ENCODE peak calls at places on chromosomes 13 and 19, in four cellular contexts. C is stomach, H is K562, F is brain microvascular endothelial cell. A is an unnamed sample.

GRCh38 chr19:14070268-14071050 is 2.1 kb upstream of the MISP3 start:
- DNase-seq in F (no peak), C (no peak), H (no peak), A (no peak)

GRCh38 chr13:98629055-98629454 is 52.1 kb upstream of the STK24 start:
- DNase-seq in H (no peak), F (no peak), C (no peak), A (no peak)

GRCh38 chr19:20969498-20969897 is 46.4 kb downstream of the ZNF85 start:
- DNase-seq in C (no peak), F (no peak), H (no peak), A (no peak)

GRCh38 chr13:24149306-24150032 is 11.1 kb upstream of the SPATA13 start:
- DNase-seq in H (no peak), C (no peak), F (no peak), A (no peak)

GRCh38 chr13:49561064-49561410 is 24.3 kb downstream of the RCBTB1 start:
- DNase-seq in C (no peak), H (no peak), F (no peak), A (peak)

GRCh38 chr19:11560404-11560988 is 1.5 kb upstream of the ELOF1 start:
- DNase-seq in F (peak), C (peak), H (peak), A (peak)

GRCh38 chr13:83515267-83515666 is 367.0 kb downstream of the SLITRK1 start:
- DNase-seq in C (no peak), H (no peak), F (peak), A (peak)

GRCh38 chr13:41601718-41602445 is 144.5 kb downstream of the RGCC start:
- DNase-seq in C (no peak), F (no peak), H (no peak), A (no peak)

GRCh38 chr13:44142540-44142867 is 231.1 kb upstream of the SERP2 start:
- DNase-seq in H (no peak), C (no peak), F (no peak), A (no peak)

GRCh38 chr19:37079238-37079637 is 1.0 kb downstream of the ZNF420 start:
- DNase-seq in F (no peak), C (no peak), H (no peak), A (no peak)

GRCh38 chr19:44748426-44749254 is at the start of gene BCL3:
- DNase-seq in H (peak), C (peak), F (no peak), A (peak)

GRCh38 chr13:45921337-45921736 is 69.8 kb upstream of the SIAH3 start:
- DNase-seq in H (no peak), C (no peak), F (no peak), A (no peak)

GRCh38 chr13:45055198-45055901 is 65.0 kb upstream of the GTF2F2 start:
- DNase-seq in F (peak), C (no peak), H (no peak), A (no peak)

GRCh38 chr19:11814707-11815050 is 606 bp downstream of the ZNF440 start:
- DNase-seq in H (no peak), C (no peak), F (peak), A (peak)

GRCh38 chr13:24626449-24626848 is 53.8 kb upstream of the ATP12A start:
- DNase-seq in H (no peak), F (no peak), C (peak), A (no peak)

GRCh38 chr19:737591-738093 is 13.3 kb upstream of the MISP start:
- DNase-seq in H (peak), C (peak), F (no peak), A (peak)

GRCh38 chr19:843180-843835 is 2.5 kb downstream of the PRTN3 start:
- DNase-seq in F (no peak), C (peak), H (peak), A (peak)

GRCh38 chr13:41649659-41650058 is 192.3 kb downstream of the RGCC start:
- DNase-seq in C (no peak), H (peak), F (peak), A (peak)

GRCh38 chr13:59394526-59394925 is 769.2 kb downstream of the DIAPH3 start:
- DNase-seq in H (no peak), C (no peak), F (no peak), A (no peak)

GRCh38 chr13:99516153-99516929 is 15.1 kb downstream of the TM9SF2 start:
- DNase-seq in H (no peak), F (no peak), C (no peak), A (no peak)

GRCh38 chr13:101449971-101450748 is 2.3 kb upstream of the ITGBL1 start:
- DNase-seq in F (peak), C (no peak), H (no peak), A (peak)

GRCh38 chr19:277581-278165 is 13.5 kb downstream of the PLPP2 start:
- DNase-seq in F (peak), H (peak), C (no peak), A (peak)

GRCh38 chr19:18649371-18650047 is 12.7 kb downstream of the KLHL26 start:
- DNase-seq in F (peak), H (no peak), C (no peak), A (peak)

GRCh38 chr19:33396701-33397535 is 23.4 kb downstream of the CEBPG start:
- DNase-seq in F (no peak), H (no peak), C (no peak), A (peak)

GRCh38 chr19:49106648-49107135 is 7.5 kb upstream of the LIN7B start:
- DNase-seq in C (peak), H (peak), F (peak), A (peak)

GRCh38 chr13:44155422-44156293 is 218.0 kb upstream of the SERP2 start:
- DNase-seq in H (peak), C (peak), F (no peak), A (peak)

GRCh38 chr19:14786421-14786851 is 8.1 kb upstream of the ADGRE2 start:
- DNase-seq in H (peak), F (no peak), C (no peak), A (peak)

GRCh38 chr13:34159946-34160345 is 342.0 kb downstream of the RFC3 start:
- DNase-seq in H (no peak), C (no peak), F (no peak), A (no peak)

DNA sequence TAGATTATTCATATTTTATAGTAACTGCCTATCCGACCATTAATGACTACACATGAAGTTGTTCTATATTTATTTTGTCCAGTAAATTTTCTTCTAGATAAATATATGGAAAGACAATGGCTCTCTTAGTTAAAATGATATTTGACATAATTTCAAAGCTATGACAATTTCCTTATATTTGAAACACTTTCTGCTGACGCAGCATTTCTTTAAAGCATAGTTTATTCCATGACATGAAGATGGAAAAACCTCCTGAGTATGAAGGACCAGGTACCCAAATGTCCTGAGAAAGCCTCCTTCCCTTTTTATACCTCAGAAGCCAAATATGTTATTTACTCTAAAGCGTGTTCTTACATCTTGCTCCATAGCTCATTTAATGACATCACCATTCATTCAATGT is 831.6 kb downstream of the EFNB2 start:
- DNase-seq in H (no peak), C (no peak), F (no peak), A (no peak)
- TF ChIP-seq CTCF in H (no peak), C (no peak), F (no peak), A (no peak)

GRCh38 chr19:42177686-42178019 is 39.8 kb downstream of the DEDD2 start:
- DNase-seq in H (no peak), C (no peak), F (no peak), A (no peak)
- H3K4me3 ChIP-seq in H (no peak), C (no peak), F (no peak), A (no peak)

DNA sequence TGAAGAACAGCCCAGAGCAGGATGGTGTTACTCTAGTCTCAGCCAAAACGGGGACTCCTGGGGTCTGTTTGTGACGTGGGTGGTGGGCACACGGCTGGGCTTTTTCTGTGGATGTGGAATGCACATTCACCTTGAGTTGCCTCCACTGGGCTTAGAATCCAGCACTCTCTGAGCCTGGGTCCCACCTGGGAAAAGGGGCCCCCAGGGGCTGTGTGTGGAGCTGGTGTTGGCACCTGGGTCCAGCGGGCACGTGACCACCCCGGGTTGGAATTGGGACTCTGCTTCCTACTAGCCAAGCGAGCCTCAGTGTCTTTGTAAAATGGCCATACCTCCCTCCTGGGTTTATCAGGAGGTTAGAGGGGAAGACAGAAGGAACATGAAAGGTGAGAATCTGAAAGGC is 29.2 kb upstream of the F2RL3 start:
- DNase-seq in C (no peak), F (no peak), H (no peak), A (no peak)
- H3K27ac ChIP-seq in C (no peak), F (no peak), H (no peak), A (no peak)

DNA sequence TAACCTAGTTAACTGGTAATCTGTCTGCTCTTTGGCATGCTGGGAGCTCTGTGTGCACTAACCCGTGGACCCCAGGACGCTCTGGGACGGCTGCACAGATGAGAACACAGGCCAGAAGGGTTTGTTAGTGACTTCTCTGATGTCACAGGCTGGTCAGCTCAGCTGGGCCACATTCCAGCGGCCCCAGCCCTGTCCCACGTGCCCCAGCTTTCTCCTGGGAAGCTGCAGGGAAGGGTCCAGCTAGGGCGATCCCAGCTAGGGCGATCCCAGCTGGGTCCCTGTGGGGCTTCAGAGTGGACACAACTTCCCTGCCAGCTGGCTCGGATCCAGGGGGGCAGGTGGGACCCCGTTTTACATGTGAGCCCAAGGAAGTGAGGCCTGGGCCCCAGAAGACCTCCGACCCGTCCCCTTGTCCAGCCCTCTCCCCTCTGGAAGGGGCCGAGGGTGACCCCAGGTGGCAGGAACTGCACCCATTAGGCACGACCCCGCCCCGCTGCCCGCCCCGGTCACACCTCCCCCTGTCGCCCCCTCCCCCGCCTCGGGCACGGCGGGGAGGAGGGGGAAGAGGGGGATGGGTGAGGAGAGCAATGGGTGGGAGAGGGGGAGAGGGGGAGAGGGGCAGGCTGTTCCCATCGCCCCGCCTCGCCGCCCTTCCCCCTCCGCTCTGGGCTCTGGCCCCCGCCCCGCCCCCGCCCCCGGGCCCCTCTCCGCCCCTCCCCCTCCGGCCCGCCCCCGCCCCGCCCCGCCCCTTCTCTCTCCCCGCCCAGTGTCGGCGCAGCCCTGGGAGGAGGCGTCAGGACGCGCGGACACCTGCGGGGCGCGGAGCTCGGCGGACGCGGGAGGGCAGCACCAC is 75.2 kb upstream of the MCF2L start:
- DNase-seq in H (peak), C (peak), F (peak), A (peak)
- TF ChIP-seq CTCF in H (no peak), C (no peak), F (no peak), A (no peak)

GRCh38 chr19:42089772-42090171 is 13.8 kb downstream of the ZNF574 start:
- DNase-seq in F (no peak), C (no peak), H (no peak), A (no peak)

GRCh38 chr19:42086770-42087550 is 11.0 kb downstream of the ZNF574 start:
- DNase-seq in C (no peak), H (peak), F (no peak), A (no peak)

GRCh38 chr19:42090687-42091086 is 14.7 kb downstream of the ZNF574 start:
- DNase-seq in H (no peak), C (no peak), F (no peak), A (no peak)

GRCh38 chr19:42089191-42089750 is 13.3 kb downstream of the ZNF574 start:
- DNase-seq in C (no peak), F (no peak), H (no peak), A (no peak)

GRCh38 chr19:42088471-42089190 is 12.7 kb downstream of the ZNF574 start:
- DNase-seq in F (peak), H (no peak), C (no peak), A (no peak)
- H3K4me3 ChIP-seq in F (peak), H (no peak), C (no peak), A (no peak)

GRCh38 chr13:29704648-29705047 is 109.2 kb upstream of the SLC7A1 start:
- DNase-seq in C (no peak), F (peak), H (no peak), A (peak)
- H3K27ac ChIP-seq in C (no peak), F (no peak), H (no peak), A (peak)

GRCh38 chr13:27341616-27342015 is 71.0 kb downstream of the RASL11A start:
- DNase-seq in C (no peak), F (no peak), H (peak), A (peak)

GRCh38 chr13:27339299-27339698 is 68.7 kb downstream of the RASL11A start:
- DNase-seq in H (peak), C (peak), F (peak), A (peak)

GRCh38 chr13:27336005-27336673 is 65.5 kb downstream of the RASL11A start:
- DNase-seq in C (no peak), H (no peak), F (peak), A (no peak)

GRCh38 chr13:27338207-27338606 is 67.6 kb downstream of the RASL11A start:
- DNase-seq in C (no peak), F (no peak), H (no peak), A (no peak)

DNA sequence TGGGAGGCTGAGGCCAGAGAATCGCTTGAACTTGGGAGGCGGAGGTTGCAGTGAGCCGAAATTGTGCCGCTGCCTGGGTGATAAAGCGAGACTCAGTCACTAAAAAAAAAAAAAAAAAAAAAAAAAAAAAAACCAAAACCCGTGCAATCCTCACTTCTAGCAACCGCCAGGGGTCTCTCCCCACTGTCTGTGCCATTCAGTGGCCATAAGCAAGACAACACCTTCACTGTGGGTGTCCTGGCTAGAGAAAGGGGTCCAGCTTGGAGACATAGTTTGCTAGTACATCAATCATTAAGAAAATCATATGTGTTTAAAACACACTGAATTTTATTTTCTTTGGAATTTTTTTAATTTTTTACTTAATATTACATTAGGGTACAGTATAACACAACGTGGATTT is 68.2 kb downstream of the RASL11A start:
- DNase-seq in F (no peak), H (peak), C (no peak), A (no peak)
- TF ChIP-seq CTCF in F (peak), H (peak), C (no peak), A (no peak)